ENCODE peak calls at places on chromosomes 2 and 18, in six cellular contexts. One of them, this sample, is unnamed.

GRCh38 chr2:138184428-138184827 is 220.2 kb downstream of the HNMT start:
- DNase-seq in NCI-H748 treated with DMSO at 0.1 percent for 48 hours: no peak
- DNase-seq in amniotic stem cell: no peak
- DNase-seq in left cardiac atrium: no peak
- DNase-seq in NCI-H446 treated with DMSO at 0.1 percent for 48 hours: no peak
- DNase-seq in GM13976: no peak
- DNase-seq in this sample: no peak

GRCh38 chr2:189366349-189366748 is 74.9 kb upstream of the WDR75 start:
- DNase-seq in NCI-H446 treated with DMSO at 0.1 percent for 48 hours: no peak
- DNase-seq in GM13976: no peak
- DNase-seq in NCI-H748 treated with DMSO at 0.1 percent for 48 hours: no peak
- DNase-seq in amniotic stem cell: no peak
- DNase-seq in left cardiac atrium: no peak
- DNase-seq in this sample: no peak

GRCh38 chr2:101558740-101559508 is 84.0 kb upstream of the RFX8 start:
- DNase-seq in left cardiac atrium: no peak
- DNase-seq in NCI-H446 treated with DMSO at 0.1 percent for 48 hours: no peak
- DNase-seq in amniotic stem cell: no peak
- DNase-seq in GM13976: no peak
- DNase-seq in NCI-H748 treated with DMSO at 0.1 percent for 48 hours: no peak
- DNase-seq in this sample: no peak

GRCh38 chr2:116490511-116491145 is 1323.9 kb upstream of the DDX18 start:
- DNase-seq in amniotic stem cell: no peak
- DNase-seq in NCI-H748 treated with DMSO at 0.1 percent for 48 hours: no peak
- DNase-seq in left cardiac atrium: no peak
- DNase-seq in GM13976: no peak
- DNase-seq in NCI-H446 treated with DMSO at 0.1 percent for 48 hours: no peak
- DNase-seq in this sample: no peak

GRCh38 chr18:35104391-35105051 is 63.3 kb downstream of the MAPRE2 start:
- DNase-seq in left cardiac atrium: no peak
- DNase-seq in NCI-H748 treated with DMSO at 0.1 percent for 48 hours: no peak
- DNase-seq in GM13976: no peak
- DNase-seq in NCI-H446 treated with DMSO at 0.1 percent for 48 hours: no peak
- DNase-seq in amniotic stem cell: no peak
- DNase-seq in this sample: no peak

GRCh38 chr2:213757525-213757924 is 473.3 kb downstream of the SPAG16 start:
- DNase-seq in GM13976: no peak
- DNase-seq in amniotic stem cell: no peak
- DNase-seq in NCI-H748 treated with DMSO at 0.1 percent for 48 hours: no peak
- DNase-seq in NCI-H446 treated with DMSO at 0.1 percent for 48 hours: no peak
- DNase-seq in left cardiac atrium: no peak
- DNase-seq in this sample: no peak

GRCh38 chr2:68110102-68110501 is 47.3 kb upstream of the C1D start:
- DNase-seq in NCI-H446 treated with DMSO at 0.1 percent for 48 hours: no peak
- DNase-seq in NCI-H748 treated with DMSO at 0.1 percent for 48 hours: no peak
- DNase-seq in GM13976: no peak
- DNase-seq in left cardiac atrium: no peak
- DNase-seq in amniotic stem cell: no peak
- DNase-seq in this sample: no peak

GRCh38 chr2:38554973-38555595 is 47.6 kb downstream of the HNRNPLL start:
- DNase-seq in NCI-H446 treated with DMSO at 0.1 percent for 48 hours: no peak
- DNase-seq in amniotic stem cell: no peak
- DNase-seq in GM13976: no peak
- DNase-seq in left cardiac atrium: no peak
- DNase-seq in NCI-H748 treated with DMSO at 0.1 percent for 48 hours: no peak
- DNase-seq in this sample: no peak

GRCh38 chr2:148614332-148615049 is 30.1 kb upstream of the EPC2 start:
- DNase-seq in left cardiac atrium: no peak
- DNase-seq in GM13976: peak
- DNase-seq in NCI-H446 treated with DMSO at 0.1 percent for 48 hours: no peak
- DNase-seq in NCI-H748 treated with DMSO at 0.1 percent for 48 hours: no peak
- DNase-seq in amniotic stem cell: peak
- DNase-seq in this sample: no peak

GRCh38 chr2:118046628-118047210 is 32.8 kb upstream of the CCDC93 start:
- DNase-seq in GM13976: peak
- DNase-seq in NCI-H446 treated with DMSO at 0.1 percent for 48 hours: peak
- DNase-seq in NCI-H748 treated with DMSO at 0.1 percent for 48 hours: peak
- DNase-seq in left cardiac atrium: no peak
- DNase-seq in amniotic stem cell: peak
- DNase-seq in this sample: no peak

GRCh38 chr2:41595235-41595634 is 452.6 kb upstream of the PKDCC start:
- DNase-seq in NCI-H748 treated with DMSO at 0.1 percent for 48 hours: no peak
- DNase-seq in amniotic stem cell: no peak
- DNase-seq in NCI-H446 treated with DMSO at 0.1 percent for 48 hours: no peak
- DNase-seq in GM13976: no peak
- DNase-seq in left cardiac atrium: no peak
- DNase-seq in this sample: no peak

GRCh38 chr2:32697156-32697555 is 69.3 kb downstream of the TTC27 start:
- DNase-seq in NCI-H446 treated with DMSO at 0.1 percent for 48 hours: no peak
- DNase-seq in NCI-H748 treated with DMSO at 0.1 percent for 48 hours: no peak
- DNase-seq in amniotic stem cell: peak
- DNase-seq in GM13976: no peak
- DNase-seq in left cardiac atrium: no peak
- DNase-seq in this sample: no peak

GRCh38 chr2:226698671-226699070 is 100.9 kb downstream of the IRS1 start:
- DNase-seq in amniotic stem cell: no peak
- DNase-seq in NCI-H748 treated with DMSO at 0.1 percent for 48 hours: no peak
- DNase-seq in NCI-H446 treated with DMSO at 0.1 percent for 48 hours: no peak
- DNase-seq in GM13976: no peak
- DNase-seq in left cardiac atrium: no peak
- DNase-seq in this sample: no peak

GRCh38 chr2:26477911-26478253 is at the start of gene OTOF:
- DNase-seq in NCI-H748 treated with DMSO at 0.1 percent for 48 hours: no peak
- DNase-seq in left cardiac atrium: peak
- DNase-seq in amniotic stem cell: peak
- DNase-seq in NCI-H446 treated with DMSO at 0.1 percent for 48 hours: peak
- DNase-seq in GM13976: no peak
- DNase-seq in this sample: no peak

GRCh38 chr2:19902272-19902730 is 518 bp upstream of the TTC32 start:
- DNase-seq in amniotic stem cell: no peak
- DNase-seq in GM13976: no peak
- DNase-seq in NCI-H446 treated with DMSO at 0.1 percent for 48 hours: no peak
- DNase-seq in NCI-H748 treated with DMSO at 0.1 percent for 48 hours: no peak
- DNase-seq in left cardiac atrium: no peak
- DNase-seq in this sample: no peak

GRCh38 chr2:120012363-120012762 is 514 bp upstream of the EPB41L5 start:
- DNase-seq in left cardiac atrium: no peak
- DNase-seq in GM13976: no peak
- DNase-seq in amniotic stem cell: no peak
- DNase-seq in NCI-H446 treated with DMSO at 0.1 percent for 48 hours: no peak
- DNase-seq in NCI-H748 treated with DMSO at 0.1 percent for 48 hours: peak
- DNase-seq in this sample: no peak

GRCh38 chr2:235180642-235181041 is 228.8 kb downstream of the SH3BP4 start:
- DNase-seq in NCI-H446 treated with DMSO at 0.1 percent for 48 hours: no peak
- DNase-seq in NCI-H748 treated with DMSO at 0.1 percent for 48 hours: no peak
- DNase-seq in GM13976: no peak
- DNase-seq in left cardiac atrium: no peak
- DNase-seq in amniotic stem cell: no peak
- DNase-seq in this sample: no peak

GRCh38 chr18:46134920-46135675 is 30.9 kb downstream of the HAUS1 start:
- DNase-seq in NCI-H748 treated with DMSO at 0.1 percent for 48 hours: no peak
- DNase-seq in NCI-H446 treated with DMSO at 0.1 percent for 48 hours: no peak
- DNase-seq in amniotic stem cell: no peak
- DNase-seq in GM13976: no peak
- DNase-seq in left cardiac atrium: no peak
- DNase-seq in this sample: no peak

GRCh38 chr18:55515946-55516710 is 71.9 kb downstream of the TCF4 start:
- DNase-seq in amniotic stem cell: no peak
- DNase-seq in left cardiac atrium: no peak
- DNase-seq in GM13976: no peak
- DNase-seq in NCI-H748 treated with DMSO at 0.1 percent for 48 hours: no peak
- DNase-seq in NCI-H446 treated with DMSO at 0.1 percent for 48 hours: no peak
- DNase-seq in this sample: no peak

GRCh38 chr2:226020179-226020578 is 620.7 kb downstream of the NYAP2 start:
- DNase-seq in left cardiac atrium: no peak
- DNase-seq in GM13976: no peak
- DNase-seq in amniotic stem cell: no peak
- DNase-seq in NCI-H748 treated with DMSO at 0.1 percent for 48 hours: no peak
- DNase-seq in NCI-H446 treated with DMSO at 0.1 percent for 48 hours: no peak
- DNase-seq in this sample: no peak

GRCh38 chr18:56569391-56569790 is 69.0 kb downstream of the TXNL1 start:
- DNase-seq in NCI-H748 treated with DMSO at 0.1 percent for 48 hours: no peak
- DNase-seq in left cardiac atrium: no peak
- DNase-seq in amniotic stem cell: no peak
- DNase-seq in NCI-H446 treated with DMSO at 0.1 percent for 48 hours: no peak
- DNase-seq in GM13976: no peak
- DNase-seq in this sample: no peak

GRCh38 chr2:168849610-168850009 is 40.6 kb downstream of the SPC25 start:
- DNase-seq in NCI-H748 treated with DMSO at 0.1 percent for 48 hours: no peak
- DNase-seq in GM13976: no peak
- DNase-seq in left cardiac atrium: peak
- DNase-seq in amniotic stem cell: no peak
- DNase-seq in NCI-H446 treated with DMSO at 0.1 percent for 48 hours: peak
- DNase-seq in this sample: no peak

GRCh38 chr2:133838642-133839370 is 270.5 kb upstream of the NCKAP5 start:
- DNase-seq in GM13976: no peak
- DNase-seq in NCI-H446 treated with DMSO at 0.1 percent for 48 hours: peak
- DNase-seq in left cardiac atrium: no peak
- DNase-seq in NCI-H748 treated with DMSO at 0.1 percent for 48 hours: no peak
- DNase-seq in amniotic stem cell: no peak
- DNase-seq in this sample: no peak

GRCh38 chr2:216413882-216414281 is 1.6 kb downstream of the SMARCAL1 start:
- DNase-seq in left cardiac atrium: no peak
- DNase-seq in GM13976: no peak
- DNase-seq in NCI-H446 treated with DMSO at 0.1 percent for 48 hours: no peak
- DNase-seq in NCI-H748 treated with DMSO at 0.1 percent for 48 hours: no peak
- DNase-seq in amniotic stem cell: no peak
- DNase-seq in this sample: no peak

GRCh38 chr2:236088368-236089057 is 79.7 kb downstream of the GBX2 start:
- DNase-seq in GM13976: no peak
- DNase-seq in amniotic stem cell: no peak
- DNase-seq in NCI-H748 treated with DMSO at 0.1 percent for 48 hours: no peak
- DNase-seq in NCI-H446 treated with DMSO at 0.1 percent for 48 hours: no peak
- DNase-seq in left cardiac atrium: no peak
- DNase-seq in this sample: no peak

This sample was measured in dorsolateral prefrontal cortex.